ENCODE peak calls at places on chromosomes 4 and X, in seven cellular contexts. E is heart left ventricle, N is HepG2, M is choroid plexus epithelial cell, O is left ventricle myocardium inferior, G is retinal pigment epithelial cell, T is hepatocyte. S is an unnamed sample.

GRCh38 chr4:6125103-6125651 is 75.2 kb downstream of the JAKMIP1 start:
- DNase-seq in E (no peak), N (no peak), M (no peak), O (no peak), G (no peak), T (no peak), S (no peak)

GRCh38 chr4:156362581-156362980 is 408.9 kb upstream of the CTSO start:
- DNase-seq in E (no peak), N (no peak), M (peak), O (no peak), G (no peak), T (no peak), S (no peak)

GRCh38 chr4:83196936-83197335 is 82.4 kb upstream of the PLAC8 start:
- DNase-seq in E (no peak), N (no peak), M (no peak), O (no peak), G (no peak), T (no peak), S (no peak)

GRCh38 chr4:121270384-121270783 is 106.3 kb upstream of the TNIP3 start:
- DNase-seq in E (no peak), N (no peak), M (no peak), O (no peak), G (no peak), T (no peak), S (peak)

GRCh38 chr4:120071192-120071795 is 4.6 kb upstream of the MAD2L1 start:
- DNase-seq in E (no peak), N (peak), M (peak), O (no peak), G (peak), T (peak), S (peak)

GRCh38 chrX:20363003-20363674 is 96.4 kb upstream of the RPS6KA3 start:
- DNase-seq in E (no peak), N (no peak), M (peak), O (no peak), G (no peak), T (peak), S (no peak)

GRCh38 chr4:182063651-182064050 is 179.6 kb upstream of the TENM3 start:
- DNase-seq in E (no peak), N (no peak), M (no peak), O (no peak), G (no peak), T (no peak), S (no peak)

GRCh38 chr4:20788266-20788665 is 88.0 kb downstream of the PACRGL start:
- DNase-seq in E (no peak), N (no peak), M (no peak), O (no peak), G (no peak), T (no peak), S (no peak)

GRCh38 chr4:41028392-41029076 is 185.8 kb downstream of the APBB2 start:
- DNase-seq in E (no peak), N (no peak), M (peak), O (no peak), G (no peak), T (peak), S (no peak)

GRCh38 chrX:44305921-44306320 is 37.6 kb downstream of the EFHC2 start:
- DNase-seq in E (no peak), N (no peak), M (no peak), O (no peak), G (no peak), T (peak), S (no peak)

GRCh38 chrX:55143621-55144020 is 54.8 kb downstream of the PAGE2 start:
- DNase-seq in E (no peak), N (no peak), M (peak), O (no peak), G (no peak), T (no peak), S (no peak)

GRCh38 chr4:1345905-1346780 is 865 bp upstream of the UVSSA start:
- DNase-seq in E (peak), N (peak), M (peak), O (peak), G (no peak), T (peak), S (peak)

GRCh38 chrX:96834137-96834536 is 49.6 kb upstream of the RPA4 start:
- DNase-seq in E (no peak), N (no peak), M (no peak), O (no peak), G (no peak), T (no peak), S (no peak)

GRCh38 chr4:178165251-178165650 is 723.0 kb upstream of the AGA start:
- DNase-seq in E (no peak), N (no peak), M (no peak), O (no peak), G (no peak), T (no peak), S (no peak)

GRCh38 chr4:86855572-86855971 is 6.4 kb upstream of the SLC10A6 start:
- DNase-seq in E (no peak), N (no peak), M (peak), O (no peak), G (no peak), T (peak), S (peak)

GRCh38 chr4:184382189-184382846 is 92.0 kb downstream of the IRF2 start:
- DNase-seq in E (no peak), N (peak), M (no peak), O (no peak), G (no peak), T (no peak), S (no peak)

GRCh38 chr4:87179751-87180150 is 40.7 kb downstream of the KLHL8 start:
- DNase-seq in E (no peak), N (no peak), M (peak), O (no peak), G (no peak), T (no peak), S (no peak)

GRCh38 chrX:134570509-134570846 is 87.8 kb downstream of the PLAC1 start:
- DNase-seq in E (no peak), N (no peak), M (no peak), O (no peak), G (no peak), T (no peak), S (no peak)

GRCh38 chr4:87058272-87059073 is 123.7 kb downstream of the AFF1 start:
- DNase-seq in E (no peak), N (no peak), M (peak), O (no peak), G (no peak), T (peak), S (no peak)

GRCh38 chr4:71267244-71267643 is 71.6 kb upstream of the SLC4A4 start:
- DNase-seq in E (no peak), N (no peak), M (no peak), O (no peak), G (no peak), T (no peak), S (no peak)

GRCh38 chr4:75179510-75179909 is 246.6 kb downstream of the PARM1 start:
- DNase-seq in E (no peak), N (no peak), M (no peak), O (no peak), G (no peak), T (no peak), S (no peak)

GRCh38 chr4:74451214-74451661 is 6.3 kb downstream of the AREG start:
- DNase-seq in E (no peak), N (peak), M (peak), O (no peak), G (no peak), T (no peak), S (peak)

GRCh38 chr4:36233567-36234266 is 10.6 kb downstream of the ARAP2 start:
- DNase-seq in E (no peak), N (no peak), M (no peak), O (no peak), G (no peak), T (no peak), S (no peak)

GRCh38 chrX:119871245-119871598 is 311 bp downstream of the RNF113A start:
- DNase-seq in E (no peak), N (no peak), M (no peak), O (no peak), G (no peak), T (peak), S (no peak)

GRCh38 chrX:149003863-149004660 is 501.0 kb downstream of the IDS start:
- DNase-seq in E (no peak), N (no peak), M (peak), O (no peak), G (no peak), T (no peak), S (peak)

GRCh38 chrX:1933964-1934363 is 319.1 kb downstream of the ASMT start:
- DNase-seq in E (no peak), N (no peak), M (no peak), O (no peak), G (no peak), T (no peak), S (no peak)

GRCh38 chr4:144509088-144509854 is 136.7 kb upstream of the HHIP start:
- DNase-seq in E (no peak), N (no peak), M (no peak), O (no peak), G (no peak), T (no peak), S (no peak)

GRCh38 chr4:84967292-84967651 is 782 bp upstream of the WDFY3 start:
- DNase-seq in E (no peak), N (no peak), M (peak), O (no peak), G (no peak), T (no peak), S (peak)

GRCh38 chrX:38061335-38061734 is 55.0 kb downstream of the SYTL5 start:
- DNase-seq in E (no peak), N (peak), M (no peak), O (no peak), G (no peak), T (peak), S (peak)

GRCh38 chrX:153981231-153981630 is 8.7 kb downstream of the TMEM187 start:
- DNase-seq in E (no peak), N (no peak), M (no peak), O (no peak), G (no peak), T (no peak), S (no peak)
- H3K4me3 ChIP-seq in E (no peak), N (no peak), M (no peak), O (no peak), G (no peak), T (no peak), S (no peak)

GRCh38 chrX:48761674-48762471 is at the start of gene GLOD5:
- DNase-seq in E (no peak), N (peak), M (peak), O (no peak), G (no peak), T (peak), S (peak)
- TF ChIP-seq CTCF in E (no peak), N (peak), M (peak), O (peak), G (peak), T (peak), S (peak)

GRCh38 chrX:40154853-40155616 is 57.3 kb upstream of the BCOR start:
- DNase-seq in E (peak), N (peak), M (peak), O (peak), G (no peak), T (peak), S (peak)

GRCh38 chrX:40158036-40158706 is 60.4 kb upstream of the BCOR start:
- DNase-seq in E (peak), N (no peak), M (no peak), O (no peak), G (no peak), T (peak), S (peak)

GRCh38 chrX:40156472-40157227 is 58.9 kb upstream of the BCOR start:
- DNase-seq in E (no peak), N (no peak), M (no peak), O (no peak), G (no peak), T (no peak), S (no peak)

GRCh38 chrX:40155617-40156471 is 58.1 kb upstream of the BCOR start:
- DNase-seq in E (no peak), N (no peak), M (no peak), O (no peak), G (no peak), T (peak), S (no peak)

DNA sequence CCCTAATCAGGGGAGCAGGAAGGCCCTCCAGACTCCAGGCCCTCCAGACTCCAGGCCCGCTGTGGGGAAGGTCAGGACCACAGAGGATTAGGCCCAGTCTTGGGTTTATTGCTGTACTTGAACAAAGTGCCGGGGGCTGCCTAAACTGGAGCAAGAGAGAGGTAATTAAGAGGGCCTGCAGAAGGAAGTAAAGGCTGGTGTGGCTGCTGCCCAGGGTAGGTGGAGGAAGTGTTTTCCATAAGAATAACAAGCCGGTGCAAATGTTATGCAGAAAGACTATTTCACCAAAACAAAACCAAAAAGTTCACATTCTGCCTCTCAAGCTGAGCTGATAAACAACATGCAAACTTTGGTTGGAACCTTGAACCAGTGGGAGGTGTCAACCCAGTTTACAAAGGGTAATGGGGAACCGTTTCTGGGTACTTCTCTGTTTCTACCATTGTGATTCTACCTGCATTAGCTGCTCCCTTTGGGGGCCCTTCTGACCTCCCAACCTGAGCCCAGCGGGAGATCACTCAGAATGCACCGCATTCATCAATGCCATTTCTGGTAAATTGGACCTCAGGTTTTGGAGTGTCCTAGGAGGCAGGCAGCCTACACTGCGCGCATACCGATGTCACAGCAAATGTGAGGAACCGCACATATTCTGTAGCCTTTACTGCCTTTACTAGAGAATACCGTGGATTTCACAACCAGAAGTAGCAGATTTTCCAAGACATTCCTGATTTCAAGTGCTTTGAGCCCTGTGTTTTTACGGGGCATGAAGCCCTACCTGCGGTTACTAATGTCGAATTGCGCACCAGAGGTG is 59.7 kb upstream of the BCOR start:
- DNase-seq in E (no peak), N (no peak), M (no peak), O (no peak), G (no peak), T (no peak), S (no peak)
- H3K4me3 ChIP-seq in E (peak), N (peak), M (peak), O (peak), G (peak), T (peak), S (no peak)

DNA sequence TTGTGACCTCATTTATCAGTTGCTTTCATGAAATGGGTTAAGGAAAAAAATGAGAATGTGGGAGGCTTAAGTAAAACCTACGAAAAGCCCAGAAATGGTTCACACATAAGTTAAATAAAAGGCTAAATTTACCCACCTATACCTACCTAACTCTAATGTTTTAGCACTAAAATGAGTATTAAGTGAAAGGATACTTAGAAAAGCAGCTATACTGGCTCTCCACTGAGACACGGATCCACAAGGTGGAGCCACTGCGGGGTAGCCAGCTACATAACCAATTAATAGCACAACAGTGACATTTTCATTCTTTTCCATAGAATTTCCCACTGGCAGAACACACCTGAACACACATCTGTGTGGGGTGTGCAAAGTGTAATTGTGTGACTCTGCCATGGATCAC is 101.9 kb downstream of the MAML3 start:
- DNase-seq in E (peak), N (peak), M (peak), O (peak), G (no peak), T (peak), S (peak)
- TF ChIP-seq CTCF in E (peak), N (peak), M (peak), O (peak), G (peak), T (peak), S (peak)

GRCh38 chrX:40144576-40144975 is 46.8 kb upstream of the BCOR start:
- DNase-seq in E (no peak), N (no peak), M (no peak), O (no peak), G (no peak), T (no peak), S (no peak)

GRCh38 chrX:40145001-40145631 is 47.4 kb upstream of the BCOR start:
- DNase-seq in E (peak), N (no peak), M (no peak), O (no peak), G (no peak), T (no peak), S (no peak)

GRCh38 chrX:40147399-40148188 is 49.8 kb upstream of the BCOR start:
- DNase-seq in E (no peak), N (no peak), M (no peak), O (no peak), G (no peak), T (peak), S (no peak)

GRCh38 chrX:40146471-40147398 is 49.0 kb upstream of the BCOR start:
- DNase-seq in E (no peak), N (no peak), M (peak), O (no peak), G (no peak), T (peak), S (peak)

GRCh38 chrX:40145670-40146470 is 48.1 kb upstream of the BCOR start:
- DNase-seq in E (peak), N (no peak), M (no peak), O (no peak), G (no peak), T (no peak), S (no peak)
- H3K4me3 ChIP-seq in E (peak), N (peak), M (peak), O (peak), G (peak), T (peak), S (peak)

GRCh38 chrX:131675596-131676194 is 131.8 kb downstream of the OR13H1 start:
- DNase-seq in E (no peak), N (peak), M (peak), O (no peak), G (no peak), T (peak), S (peak)
- TF ChIP-seq CTCF in E (peak), N (peak), M (peak), O (peak), G (peak), T (peak), S (peak)

GRCh38 chr4:77818077-77818666 is 996 bp downstream of the CNOT6L start:
- DNase-seq in E (peak), N (peak), M (peak), O (peak), G (peak), T (peak), S (peak)

GRCh38 chr4:77815651-77816050 is 3.5 kb downstream of the CNOT6L start:
- DNase-seq in E (no peak), N (no peak), M (no peak), O (no peak), G (no peak), T (no peak), S (no peak)

GRCh38 chr4:77818667-77819408 is at the start of gene CNOT6L:
- DNase-seq in E (peak), N (no peak), M (peak), O (peak), G (peak), T (peak), S (peak)

GRCh38 chr4:77819409-77819835 is 254 bp upstream of the CNOT6L start:
- DNase-seq in E (peak), N (no peak), M (peak), O (no peak), G (no peak), T (peak), S (peak)

DNA sequence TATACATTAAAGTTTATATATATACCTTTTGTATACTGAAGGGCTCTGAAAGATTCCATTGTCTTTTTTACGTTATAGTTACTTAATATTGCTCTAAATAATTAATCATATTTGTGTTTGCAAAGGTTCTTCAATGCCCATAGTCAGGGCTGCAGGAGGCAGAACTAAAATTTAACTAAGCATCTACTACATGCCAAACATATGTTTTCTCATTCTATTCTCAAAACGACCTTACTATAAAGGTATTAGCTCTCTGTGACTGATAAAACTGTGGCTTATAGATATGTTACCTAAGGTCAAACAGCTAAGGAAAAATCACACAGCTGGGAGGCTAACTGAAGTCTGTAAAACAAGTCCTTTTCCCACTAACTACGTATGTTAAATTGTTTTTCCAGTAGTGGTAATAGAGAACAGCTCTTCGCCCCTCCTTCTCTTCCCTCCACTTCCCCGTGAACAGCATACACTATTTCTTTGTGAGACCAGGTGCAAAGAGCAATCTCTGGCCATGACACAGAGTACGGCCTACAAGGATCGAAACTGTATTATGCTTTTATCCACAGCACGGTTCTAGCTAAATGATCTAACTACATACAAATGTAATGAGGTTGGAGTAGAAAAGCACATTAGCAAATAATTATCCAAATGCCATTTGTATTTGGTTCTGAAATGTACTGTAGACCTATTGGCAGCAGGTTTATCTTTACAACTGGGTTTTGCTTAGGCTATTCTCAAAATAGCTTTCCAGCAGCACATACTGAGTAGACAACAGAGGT is 1.7 kb downstream of the CNOT6L start:
- DNase-seq in E (no peak), N (peak), M (peak), O (no peak), G (no peak), T (peak), S (peak)
- H3K4me3 ChIP-seq in E (peak), N (peak), M (peak), O (peak), G (peak), T (peak), S (peak)